ENCODE peak calls at places on chromosomes 2 and 18, in eight cellular contexts. Y is NCI-H1105; M is psoas muscle; K is globus pallidus; T is NCI-H2081; U is Jurkat, Clone E6-1; A is IMR-90; N is activated T-cell treated with anti-CD3 and anti-CD28 coated beads, Interleukin-2, amount 50 U/mL, for 72 hours. E is an unnamed sample.

GRCh38 chr18:48314694-48315093 is 94.5 kb downstream of the ZBTB7C start:
- DNase-seq in T (peak), K (no peak), N (no peak), U (no peak), Y (peak), A (no peak), M (no peak), E (no peak)

GRCh38 chr2:39068757-39069515 is 51.9 kb downstream of the SOS1 start:
- DNase-seq in U (no peak), M (no peak), N (peak), K (no peak), A (peak), T (no peak), Y (no peak), E (no peak)

GRCh38 chr2:127406454-127406853 is 11.8 kb upstream of the PROC start:
- DNase-seq in N (no peak), K (no peak), M (no peak), U (no peak), T (no peak), Y (no peak), A (peak), E (no peak)

GRCh38 chr2:202311823-202312388 is 46.3 kb downstream of the NOP58 start:
- DNase-seq in Y (no peak), K (no peak), A (no peak), N (no peak), U (no peak), M (no peak), T (no peak), E (no peak)

GRCh38 chr2:23465982-23466381 is 81.0 kb downstream of the KLHL29 start:
- DNase-seq in U (no peak), K (no peak), N (no peak), M (no peak), T (no peak), Y (no peak), A (no peak), E (no peak)

GRCh38 chr18:44180683-44181082 is 500.0 kb upstream of the SETBP1 start:
- DNase-seq in T (no peak), K (no peak), M (no peak), N (no peak), U (no peak), A (peak), Y (no peak), E (no peak)

GRCh38 chr18:70659026-70659726 is 370.3 kb downstream of the SOCS6 start:
- DNase-seq in N (peak), K (no peak), U (peak), A (peak), Y (no peak), T (no peak), M (no peak), E (no peak)

GRCh38 chr18:62070306-62070705 is 116.5 kb downstream of the PIGN start:
- DNase-seq in M (no peak), K (no peak), A (peak), U (no peak), T (no peak), N (no peak), Y (no peak), E (no peak)

GRCh38 chr2:141766225-141766624 is 364.6 kb downstream of the LRP1B start:
- DNase-seq in M (no peak), Y (no peak), K (no peak), U (no peak), A (no peak), T (no peak), N (no peak), E (no peak)

GRCh38 chr2:109447251-109447661 is 166.5 kb downstream of the SEPTIN10 start:
- DNase-seq in M (no peak), T (no peak), Y (no peak), N (no peak), K (no peak), A (peak), U (no peak), E (peak)

GRCh38 chr2:233761040-233761769 is 1.1 kb downstream of the UGT1A1 start:
- DNase-seq in U (no peak), T (no peak), N (no peak), Y (no peak), M (no peak), K (no peak), A (peak), E (no peak)

GRCh38 chr18:31101148-31102019 is 837 bp downstream of the DSC2 start:
- DNase-seq in A (no peak), U (no peak), M (peak), N (no peak), K (peak), Y (peak), T (peak), E (no peak)

GRCh38 chr18:2963048-2963447 is 49.9 kb downstream of the LPIN2 start:
- DNase-seq in T (peak), A (no peak), Y (no peak), K (no peak), N (peak), U (no peak), M (no peak), E (no peak)

GRCh38 chr2:70759446-70759845 is 8.6 kb downstream of the ADD2 start:
- DNase-seq in Y (no peak), K (no peak), T (no peak), A (no peak), N (no peak), M (no peak), U (no peak), E (no peak)

GRCh38 chr2:56465491-56465890 is 281.7 kb downstream of the CCDC85A start:
- DNase-seq in K (no peak), U (no peak), Y (no peak), A (no peak), M (no peak), T (no peak), N (no peak), E (no peak)

GRCh38 chr2:31028415-31028814 is 109.8 kb downstream of the GALNT14 start:
- DNase-seq in M (no peak), Y (no peak), A (no peak), U (no peak), T (no peak), N (no peak), K (no peak), E (no peak)